ENCODE peak calls at places on chromosomes 13 and 19, in eight cellular contexts. One of them, this sample, is unnamed.

GRCh38 chr13:97002581-97002980 is 8.3 kb upstream of the OXGR1 start:
- DNase-seq in anterior cingulate cortex: no peak
- DNase-seq in mammary epithelial cell: no peak
- DNase-seq in posterior vena cava: no peak
- DNase-seq in AG09319: no peak
- DNase-seq in AG09309: no peak
- DNase-seq in fibroblast of lung: no peak
- DNase-seq in astrocyte of the hippocampus: peak
- DNase-seq in this sample: no peak

GRCh38 chr13:52677823-52678222 is 25.2 kb downstream of the SUGT1 start:
- DNase-seq in anterior cingulate cortex: no peak
- DNase-seq in mammary epithelial cell: no peak
- DNase-seq in posterior vena cava: no peak
- DNase-seq in AG09319: no peak
- DNase-seq in AG09309: no peak
- DNase-seq in fibroblast of lung: no peak
- DNase-seq in astrocyte of the hippocampus: no peak
- DNase-seq in this sample: no peak

GRCh38 chr13:46756977-46757376 is 40.0 kb downstream of the ESD start:
- DNase-seq in anterior cingulate cortex: no peak
- DNase-seq in mammary epithelial cell: no peak
- DNase-seq in posterior vena cava: no peak
- DNase-seq in AG09319: peak
- DNase-seq in AG09309: no peak
- DNase-seq in fibroblast of lung: peak
- DNase-seq in astrocyte of the hippocampus: peak
- DNase-seq in this sample: no peak

GRCh38 chr19:1154731-1155351 is 19.2 kb downstream of the SBNO2 start:
- DNase-seq in anterior cingulate cortex: peak
- DNase-seq in mammary epithelial cell: peak
- DNase-seq in posterior vena cava: peak
- DNase-seq in AG09319: peak
- DNase-seq in AG09309: peak
- DNase-seq in fibroblast of lung: peak
- DNase-seq in astrocyte of the hippocampus: peak
- DNase-seq in this sample: peak

GRCh38 chr19:55229145-55229788 is 704 bp upstream of the TMEM86B start:
- DNase-seq in anterior cingulate cortex: no peak
- DNase-seq in mammary epithelial cell: no peak
- DNase-seq in posterior vena cava: no peak
- DNase-seq in AG09319: no peak
- DNase-seq in AG09309: no peak
- DNase-seq in fibroblast of lung: no peak
- DNase-seq in astrocyte of the hippocampus: no peak
- DNase-seq in this sample: no peak

GRCh38 chr13:102648046-102648445 is 46.8 kb downstream of the METTL21C start:
- DNase-seq in anterior cingulate cortex: no peak
- DNase-seq in mammary epithelial cell: peak
- DNase-seq in posterior vena cava: no peak
- DNase-seq in AG09319: no peak
- DNase-seq in AG09309: no peak
- DNase-seq in fibroblast of lung: no peak
- DNase-seq in astrocyte of the hippocampus: no peak
- DNase-seq in this sample: no peak

GRCh38 chr13:35722438-35723060 is 246.1 kb upstream of the MAB21L1 start:
- DNase-seq in anterior cingulate cortex: no peak
- DNase-seq in mammary epithelial cell: no peak
- DNase-seq in posterior vena cava: no peak
- DNase-seq in AG09319: no peak
- DNase-seq in AG09309: no peak
- DNase-seq in fibroblast of lung: peak
- DNase-seq in astrocyte of the hippocampus: no peak
- DNase-seq in this sample: no peak

GRCh38 chr19:58409010-58409790 is 751 bp downstream of the ZNF584 start:
- DNase-seq in anterior cingulate cortex: peak
- DNase-seq in mammary epithelial cell: no peak
- DNase-seq in posterior vena cava: peak
- DNase-seq in AG09319: no peak
- DNase-seq in AG09309: no peak
- DNase-seq in fibroblast of lung: no peak
- DNase-seq in astrocyte of the hippocampus: peak
- DNase-seq in this sample: no peak

GRCh38 chr19:11227201-11227886 is 12.1 kb upstream of the ANGPTL8 start:
- DNase-seq in anterior cingulate cortex: no peak
- DNase-seq in mammary epithelial cell: no peak
- DNase-seq in posterior vena cava: no peak
- DNase-seq in AG09319: no peak
- DNase-seq in AG09309: no peak
- DNase-seq in fibroblast of lung: no peak
- DNase-seq in astrocyte of the hippocampus: no peak
- DNase-seq in this sample: no peak

GRCh38 chr19:56252699-56253422 is 19.7 kb upstream of the EDDM13 start:
- DNase-seq in anterior cingulate cortex: peak
- DNase-seq in mammary epithelial cell: peak
- DNase-seq in posterior vena cava: peak
- DNase-seq in AG09319: peak
- DNase-seq in AG09309: peak
- DNase-seq in fibroblast of lung: peak
- DNase-seq in astrocyte of the hippocampus: peak
- DNase-seq in this sample: peak

GRCh38 chr19:49103331-49104085 is 10.7 kb upstream of the LIN7B start:
- DNase-seq in anterior cingulate cortex: no peak
- DNase-seq in mammary epithelial cell: no peak
- DNase-seq in posterior vena cava: no peak
- DNase-seq in AG09319: no peak
- DNase-seq in AG09309: no peak
- DNase-seq in fibroblast of lung: no peak
- DNase-seq in astrocyte of the hippocampus: no peak
- DNase-seq in this sample: no peak

GRCh38 chr13:36819811-36820140 is 754 bp downstream of the RFXAP start:
- DNase-seq in anterior cingulate cortex: peak
- DNase-seq in mammary epithelial cell: peak
- DNase-seq in posterior vena cava: peak
- DNase-seq in AG09319: no peak
- DNase-seq in AG09309: no peak
- DNase-seq in fibroblast of lung: peak
- DNase-seq in astrocyte of the hippocampus: peak
- DNase-seq in this sample: no peak

GRCh38 chr19:6737873-6738725 is 719 bp upstream of the GPR108 start:
- DNase-seq in anterior cingulate cortex: no peak
- DNase-seq in mammary epithelial cell: peak
- DNase-seq in posterior vena cava: peak
- DNase-seq in AG09319: peak
- DNase-seq in AG09309: peak
- DNase-seq in fibroblast of lung: peak
- DNase-seq in astrocyte of the hippocampus: peak
- DNase-seq in this sample: no peak

GRCh38 chr13:105466376-105466775 is 1069.1 kb downstream of the EFNB2 start:
- DNase-seq in anterior cingulate cortex: no peak
- DNase-seq in mammary epithelial cell: no peak
- DNase-seq in posterior vena cava: no peak
- DNase-seq in AG09319: no peak
- DNase-seq in AG09309: no peak
- DNase-seq in fibroblast of lung: no peak
- DNase-seq in astrocyte of the hippocampus: no peak
- DNase-seq in this sample: no peak

GRCh38 chr13:44423824-44424223 is 50.2 kb downstream of the SERP2 start:
- DNase-seq in anterior cingulate cortex: no peak
- DNase-seq in mammary epithelial cell: no peak
- DNase-seq in posterior vena cava: no peak
- DNase-seq in AG09319: no peak
- DNase-seq in AG09309: no peak
- DNase-seq in fibroblast of lung: no peak
- DNase-seq in astrocyte of the hippocampus: no peak
- DNase-seq in this sample: no peak

GRCh38 chr13:51303063-51303552 is 36.4 kb upstream of the SERPINE3 start:
- DNase-seq in anterior cingulate cortex: no peak
- DNase-seq in mammary epithelial cell: no peak
- DNase-seq in posterior vena cava: no peak
- DNase-seq in AG09319: no peak
- DNase-seq in AG09309: no peak
- DNase-seq in fibroblast of lung: no peak
- DNase-seq in astrocyte of the hippocampus: no peak
- DNase-seq in this sample: no peak

GRCh38 chr13:105773887-105774538 is 761.4 kb downstream of the EFNB2 start:
- DNase-seq in anterior cingulate cortex: no peak
- DNase-seq in mammary epithelial cell: no peak
- DNase-seq in posterior vena cava: no peak
- DNase-seq in AG09319: no peak
- DNase-seq in AG09309: no peak
- DNase-seq in fibroblast of lung: peak
- DNase-seq in astrocyte of the hippocampus: peak
- DNase-seq in this sample: peak

GRCh38 chr19:8512991-8513686 is 828 bp downstream of the ZNF414 start:
- DNase-seq in anterior cingulate cortex: no peak
- DNase-seq in mammary epithelial cell: no peak
- DNase-seq in posterior vena cava: no peak
- DNase-seq in AG09319: no peak
- DNase-seq in AG09309: no peak
- DNase-seq in fibroblast of lung: no peak
- DNase-seq in astrocyte of the hippocampus: no peak
- DNase-seq in this sample: no peak

GRCh38 chr19:10115392-10116084 is 4.0 kb downstream of the P2RY11 start:
- DNase-seq in anterior cingulate cortex: no peak
- DNase-seq in mammary epithelial cell: no peak
- DNase-seq in posterior vena cava: peak
- DNase-seq in AG09319: no peak
- DNase-seq in AG09309: no peak
- DNase-seq in fibroblast of lung: no peak
- DNase-seq in astrocyte of the hippocampus: no peak
- DNase-seq in this sample: no peak

GRCh38 chr13:57326532-57326931 is 159.5 kb downstream of the PRR20E start:
- DNase-seq in anterior cingulate cortex: no peak
- DNase-seq in mammary epithelial cell: no peak
- DNase-seq in posterior vena cava: no peak
- DNase-seq in AG09319: no peak
- DNase-seq in AG09309: no peak
- DNase-seq in fibroblast of lung: no peak
- DNase-seq in astrocyte of the hippocampus: no peak
- DNase-seq in this sample: no peak

GRCh38 chr19:13060964-13061927 is 41.4 kb downstream of the LYL1 start:
- DNase-seq in anterior cingulate cortex: peak
- DNase-seq in mammary epithelial cell: peak
- DNase-seq in posterior vena cava: peak
- DNase-seq in AG09319: no peak
- DNase-seq in AG09309: no peak
- DNase-seq in fibroblast of lung: peak
- DNase-seq in astrocyte of the hippocampus: peak
- DNase-seq in this sample: no peak

GRCh38 chr13:104315606-104316005 is 1249.4 kb upstream of the SLC10A2 start:
- DNase-seq in anterior cingulate cortex: no peak
- DNase-seq in mammary epithelial cell: peak
- DNase-seq in posterior vena cava: no peak
- DNase-seq in AG09319: no peak
- DNase-seq in AG09309: no peak
- DNase-seq in fibroblast of lung: peak
- DNase-seq in astrocyte of the hippocampus: peak
- DNase-seq in this sample: peak

GRCh38 chr19:30676990-30677679 is 305.0 kb downstream of the ZNF536 start:
- DNase-seq in anterior cingulate cortex: no peak
- DNase-seq in mammary epithelial cell: no peak
- DNase-seq in posterior vena cava: no peak
- DNase-seq in AG09319: no peak
- DNase-seq in AG09309: no peak
- DNase-seq in fibroblast of lung: no peak
- DNase-seq in astrocyte of the hippocampus: no peak
- DNase-seq in this sample: no peak

GRCh38 chr13:80553041-80553440 is 212.1 kb upstream of the SPRY2 start:
- DNase-seq in anterior cingulate cortex: no peak
- DNase-seq in mammary epithelial cell: no peak
- DNase-seq in posterior vena cava: no peak
- DNase-seq in AG09319: no peak
- DNase-seq in AG09309: no peak
- DNase-seq in fibroblast of lung: no peak
- DNase-seq in astrocyte of the hippocampus: no peak
- DNase-seq in this sample: no peak

GRCh38 chr19:32581704-32582164 is 744 bp downstream of the PDCD5 start:
- DNase-seq in anterior cingulate cortex: no peak
- DNase-seq in mammary epithelial cell: peak
- DNase-seq in posterior vena cava: no peak
- DNase-seq in AG09319: no peak
- DNase-seq in AG09309: no peak
- DNase-seq in fibroblast of lung: peak
- DNase-seq in astrocyte of the hippocampus: peak
- DNase-seq in this sample: no peak

GRCh38 chr13:53198017-53198416 is 169.4 kb downstream of the OLFM4 start:
- DNase-seq in anterior cingulate cortex: no peak
- DNase-seq in mammary epithelial cell: no peak
- DNase-seq in posterior vena cava: no peak
- DNase-seq in AG09319: no peak
- DNase-seq in AG09309: no peak
- DNase-seq in fibroblast of lung: no peak
- DNase-seq in astrocyte of the hippocampus: no peak
- DNase-seq in this sample: no peak

GRCh38 chr19:29259153-29259552 is 46.2 kb upstream of the UQCRFS1 start:
- DNase-seq in anterior cingulate cortex: no peak
- DNase-seq in mammary epithelial cell: no peak
- DNase-seq in posterior vena cava: no peak
- DNase-seq in AG09319: no peak
- DNase-seq in AG09309: no peak
- DNase-seq in fibroblast of lung: no peak
- DNase-seq in astrocyte of the hippocampus: no peak
- DNase-seq in this sample: no peak

GRCh38 chr13:76972430-76972829 is 19.5 kb upstream of the CLN5 start:
- DNase-seq in anterior cingulate cortex: no peak
- DNase-seq in mammary epithelial cell: no peak
- DNase-seq in posterior vena cava: no peak
- DNase-seq in AG09319: no peak
- DNase-seq in AG09309: no peak
- DNase-seq in fibroblast of lung: no peak
- DNase-seq in astrocyte of the hippocampus: no peak
- DNase-seq in this sample: no peak

GRCh38 chr13:113162783-113163685 is 4.6 kb downstream of the PROZ start:
- DNase-seq in anterior cingulate cortex: no peak
- DNase-seq in mammary epithelial cell: no peak
- DNase-seq in posterior vena cava: no peak
- DNase-seq in AG09319: no peak
- DNase-seq in AG09309: no peak
- DNase-seq in fibroblast of lung: no peak
- DNase-seq in astrocyte of the hippocampus: no peak
- DNase-seq in this sample: no peak

GRCh38 chr19:15091918-15092753 is 10.1 kb downstream of the OR1I1 start:
- DNase-seq in anterior cingulate cortex: no peak
- DNase-seq in mammary epithelial cell: peak
- DNase-seq in posterior vena cava: peak
- DNase-seq in AG09319: peak
- DNase-seq in AG09309: no peak
- DNase-seq in fibroblast of lung: peak
- DNase-seq in astrocyte of the hippocampus: peak
- DNase-seq in this sample: no peak

GRCh38 chr13:111511805-111512504 is 191.5 kb downstream of the TEX29 start:
- DNase-seq in anterior cingulate cortex: no peak
- DNase-seq in mammary epithelial cell: no peak
- DNase-seq in posterior vena cava: peak
- DNase-seq in AG09319: no peak
- DNase-seq in AG09309: no peak
- DNase-seq in fibroblast of lung: no peak
- DNase-seq in astrocyte of the hippocampus: no peak
- DNase-seq in this sample: no peak

GRCh38 chr13:30340367-30341184 is 33.2 kb upstream of the KATNAL1 start:
- DNase-seq in anterior cingulate cortex: no peak
- DNase-seq in mammary epithelial cell: peak
- DNase-seq in posterior vena cava: peak
- DNase-seq in AG09319: peak
- DNase-seq in AG09309: peak
- DNase-seq in fibroblast of lung: peak
- DNase-seq in astrocyte of the hippocampus: peak
- DNase-seq in this sample: no peak

GRCh38 chr13:113186061-113186900 is 22.2 kb downstream of the PCID2 start:
- DNase-seq in anterior cingulate cortex: no peak
- DNase-seq in mammary epithelial cell: no peak
- DNase-seq in posterior vena cava: no peak
- DNase-seq in AG09319: no peak
- DNase-seq in AG09309: no peak
- DNase-seq in fibroblast of lung: no peak
- DNase-seq in astrocyte of the hippocampus: no peak
- DNase-seq in this sample: no peak

GRCh38 chr13:48518083-48518482 is 14.8 kb downstream of the RCBTB2 start:
- DNase-seq in anterior cingulate cortex: no peak
- DNase-seq in mammary epithelial cell: no peak
- DNase-seq in posterior vena cava: no peak
- DNase-seq in AG09319: no peak
- DNase-seq in AG09309: no peak
- DNase-seq in fibroblast of lung: no peak
- DNase-seq in astrocyte of the hippocampus: no peak
- DNase-seq in this sample: no peak